ENCODE peak calls at places on chromosomes 11 and 22, in seven cellular contexts. One of them, this sample, is unnamed.

GRCh38 chr11:67278135-67278938 is 10.8 kb upstream of the ANKRD13D start:
- DNase-seq in cardiac muscle cell: no peak
- DNase-seq in stimulated activated naive CD8-positive, alpha-beta T cell treated with anti-CD3 and anti-CD28 coated beads, Interleukin-15, amount 100 ng/mL, for 72 hours: no peak
- DNase-seq in GM19239: no peak
- DNase-seq in Caki2: no peak
- DNase-seq in substantia nigra: no peak
- DNase-seq in GM12865: no peak
- DNase-seq in this sample: no peak

GRCh38 chr11:66151273-66151672 is 81.2 kb downstream of the PACS1 start:
- DNase-seq in GM12865: no peak
- DNase-seq in GM19239: no peak
- DNase-seq in substantia nigra: no peak
- DNase-seq in Caki2: no peak
- DNase-seq in stimulated activated naive CD8-positive, alpha-beta T cell treated with anti-CD3 and anti-CD28 coated beads, Interleukin-15, amount 100 ng/mL, for 72 hours: no peak
- DNase-seq in cardiac muscle cell: peak; percentile 10
- DNase-seq in this sample: no peak

GRCh38 chr11:117097567-117098268 is 510 bp downstream of the SIK3 start:
- DNase-seq in stimulated activated naive CD8-positive, alpha-beta T cell treated with anti-CD3 and anti-CD28 coated beads, Interleukin-15, amount 100 ng/mL, for 72 hours: no peak
- DNase-seq in GM12865: peak; percentile 13
- DNase-seq in GM19239: peak; percentile 20
- DNase-seq in cardiac muscle cell: no peak
- DNase-seq in Caki2: no peak
- DNase-seq in substantia nigra: no peak
- DNase-seq in this sample: peak; percentile 50

GRCh38 chr11:47593934-47594855 is at the start of gene C1QTNF4:
- DNase-seq in stimulated activated naive CD8-positive, alpha-beta T cell treated with anti-CD3 and anti-CD28 coated beads, Interleukin-15, amount 100 ng/mL, for 72 hours: no peak
- DNase-seq in cardiac muscle cell: no peak
- DNase-seq in Caki2: no peak
- DNase-seq in GM19239: no peak
- DNase-seq in GM12865: no peak
- DNase-seq in substantia nigra: no peak
- DNase-seq in this sample: peak; percentile 34

GRCh38 chr11:41316726-41317125 is 142.7 kb downstream of the LRRC4C start:
- DNase-seq in GM19239: no peak
- DNase-seq in cardiac muscle cell: no peak
- DNase-seq in stimulated activated naive CD8-positive, alpha-beta T cell treated with anti-CD3 and anti-CD28 coated beads, Interleukin-15, amount 100 ng/mL, for 72 hours: no peak
- DNase-seq in substantia nigra: no peak
- DNase-seq in Caki2: no peak
- DNase-seq in GM12865: no peak
- DNase-seq in this sample: no peak

GRCh38 chr11:64234840-64235379 is 526 bp downstream of the VEGFB start:
- DNase-seq in GM19239: no peak
- DNase-seq in cardiac muscle cell: peak; percentile 17
- DNase-seq in substantia nigra: no peak
- DNase-seq in Caki2: peak; percentile 59
- DNase-seq in GM12865: peak; percentile 50
- DNase-seq in stimulated activated naive CD8-positive, alpha-beta T cell treated with anti-CD3 and anti-CD28 coated beads, Interleukin-15, amount 100 ng/mL, for 72 hours: peak; percentile 63
- DNase-seq in this sample: no peak

GRCh38 chr22:25555506-25556060 is 8.9 kb upstream of the GRK3 start:
- DNase-seq in stimulated activated naive CD8-positive, alpha-beta T cell treated with anti-CD3 and anti-CD28 coated beads, Interleukin-15, amount 100 ng/mL, for 72 hours: no peak
- DNase-seq in Caki2: no peak
- DNase-seq in GM19239: no peak
- DNase-seq in cardiac muscle cell: peak; percentile 28
- DNase-seq in substantia nigra: no peak
- DNase-seq in GM12865: no peak
- DNase-seq in this sample: no peak

GRCh38 chr11:107882095-107882820 is 23.7 kb upstream of the SLC35F2 start:
- DNase-seq in Caki2: no peak
- DNase-seq in cardiac muscle cell: no peak
- DNase-seq in GM12865: no peak
- DNase-seq in stimulated activated naive CD8-positive, alpha-beta T cell treated with anti-CD3 and anti-CD28 coated beads, Interleukin-15, amount 100 ng/mL, for 72 hours: no peak
- DNase-seq in GM19239: no peak
- DNase-seq in substantia nigra: no peak
- DNase-seq in this sample: no peak

GRCh38 chr11:30016588-30017363 is at the start of gene KCNA4:
- DNase-seq in GM12865: no peak
- DNase-seq in stimulated activated naive CD8-positive, alpha-beta T cell treated with anti-CD3 and anti-CD28 coated beads, Interleukin-15, amount 100 ng/mL, for 72 hours: no peak
- DNase-seq in GM19239: no peak
- DNase-seq in substantia nigra: no peak
- DNase-seq in Caki2: no peak
- DNase-seq in cardiac muscle cell: peak; percentile 53
- DNase-seq in this sample: peak; percentile 62

GRCh38 chr11:72774499-72774898 is 19.3 kb downstream of the STARD10 start:
- DNase-seq in Caki2: no peak
- DNase-seq in substantia nigra: no peak
- DNase-seq in GM19239: no peak
- DNase-seq in GM12865: no peak
- DNase-seq in cardiac muscle cell: no peak
- DNase-seq in stimulated activated naive CD8-positive, alpha-beta T cell treated with anti-CD3 and anti-CD28 coated beads, Interleukin-15, amount 100 ng/mL, for 72 hours: no peak
- DNase-seq in this sample: no peak

GRCh38 chr11:60972182-60973030 is 926 bp downstream of the CD6 start:
- DNase-seq in GM12865: no peak
- DNase-seq in cardiac muscle cell: no peak
- DNase-seq in stimulated activated naive CD8-positive, alpha-beta T cell treated with anti-CD3 and anti-CD28 coated beads, Interleukin-15, amount 100 ng/mL, for 72 hours: peak; percentile 32
- DNase-seq in GM19239: no peak
- DNase-seq in substantia nigra: no peak
- DNase-seq in Caki2: no peak
- DNase-seq in this sample: no peak

GRCh38 chr11:134957540-134958335 is 545.7 kb upstream of the B3GAT1 start:
- DNase-seq in cardiac muscle cell: no peak
- DNase-seq in stimulated activated naive CD8-positive, alpha-beta T cell treated with anti-CD3 and anti-CD28 coated beads, Interleukin-15, amount 100 ng/mL, for 72 hours: no peak
- DNase-seq in substantia nigra: no peak
- DNase-seq in Caki2: no peak
- DNase-seq in GM19239: no peak
- DNase-seq in GM12865: no peak
- DNase-seq in this sample: no peak

This sample was measured in endothelial cell.